ENCODE peak calls at places on chromosomes 16 and 17, in four cellular contexts. One of them, this sample, is unnamed.

GRCh38 chr17:17191346-17191792 is 14.8 kb downstream of the PLD6 start:
- DNase-seq in K562: no peak
- DNase-seq in A549: no peak
- DNase-seq in HepG2: no peak
- DNase-seq in this sample: no peak

GRCh38 chr16:88815901-88816589 is 4.3 kb upstream of the APRT start:
- DNase-seq in A549: peak
- DNase-seq in K562: peak
- DNase-seq in HepG2: peak
- DNase-seq in this sample: peak

GRCh38 chr17:18992454-18993130 is 12.0 kb downstream of the FAM83G start:
- DNase-seq in A549: no peak
- DNase-seq in HepG2: no peak
- DNase-seq in K562: no peak
- DNase-seq in this sample: no peak

GRCh38 chr16:1825864-1826690 is 548 bp downstream of the HAGH start:
- DNase-seq in HepG2: peak
- DNase-seq in K562: no peak
- DNase-seq in A549: no peak
- DNase-seq in this sample: peak

GRCh38 chr16:74841904-74842303 is 67.3 kb upstream of the FA2H start:
- DNase-seq in HepG2: no peak
- DNase-seq in K562: no peak
- DNase-seq in A549: no peak
- DNase-seq in this sample: no peak

GRCh38 chr17:21368545-21369246 is 7.5 kb upstream of the KCNJ12 start:
- DNase-seq in HepG2: no peak
- DNase-seq in A549: no peak
- DNase-seq in K562: no peak
- DNase-seq in this sample: no peak

GRCh38 chr16:67115649-67116048 is 5.9 kb downstream of the PHAF1 start:
- DNase-seq in HepG2: no peak
- DNase-seq in K562: no peak
- DNase-seq in A549: peak
- DNase-seq in this sample: no peak

GRCh38 chr16:4915226-4915761 is 21.7 kb downstream of the PPL start:
- DNase-seq in A549: no peak
- DNase-seq in K562: no peak
- DNase-seq in HepG2: peak
- DNase-seq in this sample: no peak

GRCh38 chr17:77425791-77426641 is 285.2 kb downstream of the SEC14L1 start:
- DNase-seq in HepG2: no peak
- DNase-seq in K562: peak
- DNase-seq in A549: peak
- DNase-seq in this sample: no peak

GRCh38 chr17:8894189-8894611 is 26.7 kb upstream of the PIK3R6 start:
- DNase-seq in HepG2: no peak
- DNase-seq in A549: no peak
- DNase-seq in K562: no peak
- DNase-seq in this sample: peak

GRCh38 chr17:62187681-62188080 is 122.6 kb upstream of the MED13 start:
- DNase-seq in HepG2: no peak
- DNase-seq in A549: no peak
- DNase-seq in K562: no peak
- DNase-seq in this sample: no peak

DNA sequence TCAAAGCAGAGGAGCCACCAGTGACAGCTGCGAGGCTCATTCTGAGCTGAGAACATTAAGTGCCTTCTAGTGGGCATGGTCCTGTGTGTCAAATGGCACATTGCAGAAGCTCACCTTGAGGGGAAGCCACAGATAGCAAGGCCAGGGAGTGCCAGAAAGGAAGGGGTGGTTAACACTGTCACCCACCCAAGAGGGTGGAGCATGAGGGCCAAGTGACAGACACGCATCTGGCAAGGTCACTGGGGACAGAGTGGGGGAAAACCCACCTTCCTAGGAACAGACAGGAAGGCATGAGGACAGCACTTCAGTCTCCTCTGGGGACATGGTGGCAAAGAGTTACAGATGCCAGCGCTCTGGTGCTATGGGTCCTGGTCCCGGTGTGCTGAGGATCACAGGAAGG is 22.1 kb downstream of the NUBP1 start:
- DNase-seq in HepG2: no peak
- DNase-seq in A549: no peak
- DNase-seq in K562: no peak
- DNase-seq in this sample: no peak
- TF ChIP-seq NR3C1 in HepG2: no peak
- TF ChIP-seq NR3C1 in A549: no peak
- TF ChIP-seq NR3C1 in K562: no peak
- TF ChIP-seq NR3C1 in this sample: no peak

GRCh38 chr17:76088868-76089576 is 10.0 kb downstream of the ZACN start:
- DNase-seq in HepG2: no peak
- DNase-seq in K562: no peak
- DNase-seq in A549: no peak
- DNase-seq in this sample: no peak
- TF ChIP-seq MAX in HepG2: no peak
- TF ChIP-seq MAX in K562: no peak
- TF ChIP-seq MAX in A549: no peak
- TF ChIP-seq MAX in this sample: no peak

DNA sequence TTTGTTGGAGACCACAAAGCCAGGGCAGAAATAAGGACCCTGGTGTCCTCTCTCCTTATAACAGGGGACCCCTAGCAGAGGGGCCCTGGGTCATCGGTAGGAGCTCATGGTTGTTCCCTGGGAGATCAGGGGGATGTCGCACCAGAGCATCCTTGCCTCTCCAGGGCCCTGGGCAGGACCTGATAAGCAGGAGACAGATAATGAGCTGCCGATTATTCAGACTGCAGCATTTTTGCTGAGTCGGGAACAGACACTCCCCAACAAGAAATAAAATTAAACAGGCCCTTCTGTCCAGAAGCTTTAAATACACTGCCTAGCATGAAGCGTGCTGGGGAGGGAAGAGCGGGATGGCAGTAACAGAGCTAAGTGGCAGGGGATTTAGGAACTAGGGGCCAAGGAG is 15.4 kb upstream of the GFAP start:
- DNase-seq in A549: no peak
- DNase-seq in HepG2: no peak
- DNase-seq in K562: no peak
- DNase-seq in this sample: no peak
- TF ChIP-seq NR3C1 in A549: no peak
- TF ChIP-seq NR3C1 in HepG2: no peak
- TF ChIP-seq NR3C1 in K562: no peak
- TF ChIP-seq NR3C1 in this sample: no peak

GRCh38 chr16:90042946-90043514 is 23.8 kb upstream of the DBNDD1 start:
- DNase-seq in K562: no peak
- DNase-seq in HepG2: no peak
- DNase-seq in A549: no peak
- DNase-seq in this sample: no peak
- TF ChIP-seq MAX in K562: no peak
- TF ChIP-seq MAX in HepG2: no peak
- TF ChIP-seq MAX in A549: no peak
- TF ChIP-seq MAX in this sample: no peak

GRCh38 chr17:78868391-78868790 is 27.8 kb upstream of the USP36 start:
- DNase-seq in K562: no peak
- DNase-seq in A549: no peak
- DNase-seq in HepG2: no peak
- DNase-seq in this sample: no peak

GRCh38 chr17:78872486-78872885 is 30.5 kb downstream of the CEP295NL start:
- DNase-seq in K562: no peak
- DNase-seq in HepG2: no peak
- DNase-seq in A549: peak
- DNase-seq in this sample: no peak

GRCh38 chr17:78873519-78874340 is 29.3 kb downstream of the CEP295NL start:
- DNase-seq in K562: no peak
- DNase-seq in A549: no peak
- DNase-seq in HepG2: no peak
- DNase-seq in this sample: no peak

GRCh38 chr17:78875331-78875730 is 27.7 kb downstream of the CEP295NL start:
- DNase-seq in K562: no peak
- DNase-seq in HepG2: no peak
- DNase-seq in A549: no peak
- DNase-seq in this sample: no peak

GRCh38 chr17:78870621-78871020 is 30.0 kb upstream of the USP36 start:
- DNase-seq in A549: no peak
- DNase-seq in K562: no peak
- DNase-seq in HepG2: no peak
- DNase-seq in this sample: no peak
- TF ChIP-seq NR3C1 in A549: no peak
- TF ChIP-seq NR3C1 in K562: no peak
- TF ChIP-seq NR3C1 in HepG2: no peak
- TF ChIP-seq NR3C1 in this sample: no peak

GRCh38 chr16:54282202-54282922 is 4.2 kb downstream of the IRX3 start:
- DNase-seq in HepG2: no peak
- DNase-seq in K562: peak
- DNase-seq in A549: peak
- DNase-seq in this sample: peak
- TF ChIP-seq MAX in HepG2: no peak
- TF ChIP-seq MAX in K562: no peak
- TF ChIP-seq MAX in A549: peak
- TF ChIP-seq MAX in this sample: no peak

GRCh38 chr16:84284168-84284722 is 10.4 kb upstream of the WFDC1 start:
- DNase-seq in HepG2: peak
- DNase-seq in A549: no peak
- DNase-seq in K562: peak
- DNase-seq in this sample: peak
- TF ChIP-seq NR3C1 in HepG2: no peak
- TF ChIP-seq NR3C1 in A549: no peak
- TF ChIP-seq NR3C1 in K562: no peak
- TF ChIP-seq NR3C1 in this sample: no peak

GRCh38 chr17:79928502-79929256 is 89.4 kb upstream of the CBX4 start:
- DNase-seq in A549: no peak
- DNase-seq in HepG2: no peak
- DNase-seq in K562: no peak
- DNase-seq in this sample: no peak

GRCh38 chr17:79930786-79931516 is 91.7 kb upstream of the CBX4 start:
- DNase-seq in K562: no peak
- DNase-seq in A549: no peak
- DNase-seq in HepG2: no peak
- DNase-seq in this sample: no peak

GRCh38 chr17:79931517-79932309 is 92.5 kb upstream of the CBX4 start:
- DNase-seq in K562: no peak
- DNase-seq in A549: no peak
- DNase-seq in HepG2: peak
- DNase-seq in this sample: no peak

GRCh38 chr17:79929257-79930076 is 90.2 kb upstream of the CBX4 start:
- DNase-seq in K562: no peak
- DNase-seq in A549: no peak
- DNase-seq in HepG2: no peak
- DNase-seq in this sample: no peak

GRCh38 chr17:79930077-79930785 is 91.0 kb upstream of the CBX4 start:
- DNase-seq in A549: no peak
- DNase-seq in HepG2: no peak
- DNase-seq in K562: no peak
- DNase-seq in this sample: peak
- TF ChIP-seq MAX in A549: peak
- TF ChIP-seq MAX in HepG2: no peak
- TF ChIP-seq MAX in K562: no peak
- TF ChIP-seq MAX in this sample: no peak

This sample was measured in WTC11.